ENCODE peak calls at places on chromosomes 11 and 22, in ten cellular contexts. V is lower leg skin; C is NCI-H2171; K is HCT116; D is AG09309; B is stimulated activated CD8-positive, alpha-beta memory T cell treated with anti-CD3 and anti-CD28 coated beads, Interleukin-15, amount 100 ng/mL, for 24 hours; W is HTR-8/SVneo; I is germinal center; P is stimulated activated CD4-positive, alpha-beta T cell treated with anti-CD3 and anti-CD28 coated beads, Interleukin-2, amount 100 ng/mL, for 24 hours; T is AG10803. S is an unnamed sample.

GRCh38 chr11:119891392-119891791 is 162.4 kb upstream of the NECTIN1 start:
- DNase-seq in V (no peak), B (no peak), P (no peak), I (no peak), C (no peak), K (no peak), D (no peak), W (no peak), T (no peak), S (no peak)

GRCh38 chr11:86251285-86251830 is 6.8 kb downstream of the EED start:
- DNase-seq in W (no peak), C (no peak), T (no peak), B (no peak), P (no peak), V (no peak), D (no peak), I (no peak), K (no peak), S (no peak)

GRCh38 chr11:10605941-10606381 is 37.5 kb upstream of the LYVE1 start:
- DNase-seq in P (no peak), T (peak), B (no peak), I (no peak), V (no peak), W (no peak), K (no peak), D (peak), C (no peak), S (no peak)

GRCh38 chr22:42686756-42687491 is 33.7 kb downstream of the A4GALT start:
- DNase-seq in W (no peak), D (no peak), T (no peak), P (no peak), V (no peak), K (no peak), I (no peak), B (no peak), C (no peak), S (no peak)

GRCh38 chr22:25153961-25154685 is 45.5 kb upstream of the CRYBB3 start:
- DNase-seq in K (no peak), T (peak), W (peak), D (no peak), V (no peak), I (no peak), P (no peak), C (no peak), B (no peak), S (no peak)

GRCh38 chr22:38870312-38870741 is 1.7 kb downstream of the CBX6 start:
- DNase-seq in P (peak), D (no peak), W (peak), K (peak), T (peak), V (peak), I (peak), B (peak), C (peak), S (no peak)

GRCh38 chr11:118015385-118015841 is 29.2 kb downstream of the IL10RA start:
- DNase-seq in B (no peak), P (no peak), I (no peak), C (no peak), T (no peak), W (no peak), K (no peak), D (no peak), V (no peak), S (no peak)

GRCh38 chr11:1089738-1090599 is 15.3 kb downstream of the MUC2 start:
- DNase-seq in T (no peak), W (no peak), C (no peak), P (no peak), K (no peak), V (no peak), B (no peak), I (no peak), D (no peak), S (no peak)

GRCh38 chr22:41417622-41418390 is 28.8 kb downstream of the TOB2 start:
- DNase-seq in I (no peak), K (no peak), P (no peak), V (peak), B (no peak), C (no peak), T (peak), W (no peak), D (no peak), S (no peak)

GRCh38 chr11:110531056-110531756 is 101.5 kb downstream of the FDX1 start:
- DNase-seq in P (no peak), B (no peak), C (no peak), I (no peak), W (no peak), V (no peak), T (no peak), D (no peak), K (no peak), S (no peak)

S was measured in BJ.